ENCODE peak calls at places on chromosomes 7 and 10, in ten cellular contexts. M is AG08396; U is spleen; I is upper lobe of right lung; O is NCI-H1436 treated with DMSO at 0.1 percent for 48 hours; Q is body of pancreas; H is colonic mucosa; P is stimulated activated CD4-positive, alpha-beta T cell treated with anti-CD3 and anti-CD28 coated beads, Interleukin-2, amount 100 ng/mL, for 24 hours; Y is NCI-H748 treated with DMSO at 0.1 percent for 48 hours; A is RPMI8226. N is an unnamed sample.

GRCh38 chr7:47254081-47255006 is 327.6 kb downstream of the TNS3 start:
- DNase-seq in M (peak), U (peak), I (peak), O (no peak), Q (peak), H (peak), P (peak), Y (peak), A (peak), N (peak)

GRCh38 chr10:69362471-69362954 is 54.2 kb downstream of the TACR2 start:
- DNase-seq in M (peak), U (no peak), I (peak), O (no peak), Q (peak), H (peak), P (no peak), Y (no peak), A (no peak), N (no peak)

GRCh38 chr7:83559887-83560286 is 89.1 kb downstream of the SEMA3E start:
- DNase-seq in M (no peak), U (no peak), I (no peak), O (no peak), Q (no peak), H (no peak), P (no peak), Y (no peak), A (no peak), N (no peak)

GRCh38 chr7:112421666-112422486 is 28.4 kb upstream of the IFRD1 start:
- DNase-seq in M (no peak), U (no peak), I (no peak), O (no peak), Q (no peak), H (no peak), P (no peak), Y (no peak), A (peak), N (no peak)

GRCh38 chr10:50224330-50224952 is 26.9 kb downstream of the ASAH2 start:
- DNase-seq in M (peak), U (no peak), I (no peak), O (peak), Q (peak), H (peak), P (peak), Y (peak), A (peak), N (peak)

GRCh38 chr7:42573904-42574692 is 337.1 kb upstream of the GLI3 start:
- DNase-seq in M (no peak), U (no peak), I (no peak), O (no peak), Q (no peak), H (no peak), P (no peak), Y (no peak), A (no peak), N (no peak)

GRCh38 chr7:123355576-123356195 is 155.9 kb upstream of the SLC13A1 start:
- DNase-seq in M (no peak), U (no peak), I (no peak), O (peak), Q (no peak), H (no peak), P (no peak), Y (no peak), A (no peak), N (no peak)

GRCh38 chr10:121668336-121669009 is 70.2 kb upstream of the FGFR2 start:
- DNase-seq in M (no peak), U (no peak), I (peak), O (no peak), Q (peak), H (peak), P (no peak), Y (no peak), A (no peak), N (no peak)

GRCh38 chr10:34186740-34187139 is 628.4 kb downstream of the PARD3 start:
- DNase-seq in M (no peak), U (no peak), I (no peak), O (no peak), Q (no peak), H (no peak), P (no peak), Y (no peak), A (no peak), N (no peak)

GRCh38 chr10:86043236-86043635 is 323.4 kb downstream of the GRID1 start:
- DNase-seq in M (no peak), U (no peak), I (no peak), O (no peak), Q (no peak), H (no peak), P (no peak), Y (no peak), A (no peak), N (no peak)

GRCh38 chr7:133550145-133550544 is 297.3 kb downstream of the EXOC4 start:
- DNase-seq in M (no peak), U (no peak), I (no peak), O (no peak), Q (no peak), H (no peak), P (no peak), Y (no peak), A (no peak), N (no peak)

GRCh38 chr10:133000648-133001047 is 58.3 kb upstream of the CFAP46 start:
- DNase-seq in M (no peak), U (no peak), I (no peak), O (no peak), Q (no peak), H (no peak), P (no peak), Y (no peak), A (no peak), N (no peak)

GRCh38 chr7:135801045-135801693 is 52.6 kb upstream of the FAM180A start:
- DNase-seq in M (peak), U (no peak), I (no peak), O (peak), Q (peak), H (peak), P (peak), Y (peak), A (peak), N (no peak)

GRCh38 chr10:101132636-101133473 is 1.8 kb downstream of the TLX1 start:
- DNase-seq in M (peak), U (no peak), I (no peak), O (no peak), Q (no peak), H (no peak), P (no peak), Y (no peak), A (no peak), N (no peak)

GRCh38 chr7:119522263-119522662 is 750.7 kb upstream of the KCND2 start:
- DNase-seq in M (no peak), U (no peak), I (no peak), O (no peak), Q (no peak), H (no peak), P (no peak), Y (no peak), A (no peak), N (no peak)

N was measured in KG1.